ENCODE peak calls at places on chromosome 20, in nine cellular contexts. E is stomach, W is IMR-90, O is right lobe of liver, S is heart left ventricle, X is breast epithelium, V is A549, Q is NB4, J is ovary. P is an unnamed sample.

GRCh38 chr20:208937-209566 is 18.0 kb upstream of the DEFB129 start:
- DNase-seq in V (peak), W (peak), O (no peak), X (no peak), E (no peak), Q (peak), J (no peak), S (no peak), P (no peak)

GRCh38 chr20:29497261-29497671 is 1760.2 kb upstream of the DEFB115 start:
- DNase-seq in O (peak), Q (no peak), V (no peak), W (no peak), E (no peak), X (no peak), S (peak), J (no peak), P (no peak)

GRCh38 chr20:35547319-35547718 is 5.4 kb downstream of the ERGIC3 start:
- DNase-seq in E (no peak), S (no peak), Q (no peak), J (no peak), W (no peak), O (no peak), X (no peak), V (no peak), P (no peak)

GRCh38 chr20:57008217-57008616 is 258.2 kb downstream of the BMP7 start:
- DNase-seq in V (peak), O (no peak), X (no peak), W (no peak), E (no peak), S (no peak), J (no peak), Q (no peak), P (no peak)

GRCh38 chr20:56343861-56344381 is 14.9 kb upstream of the FAM210B start:
- DNase-seq in V (peak), E (peak), J (peak), X (no peak), W (peak), Q (peak), O (peak), S (no peak), P (no peak)

GRCh38 chr20:53621482-53622246 is 28.0 kb upstream of the ZNF217 start:
- DNase-seq in X (no peak), Q (peak), O (peak), S (no peak), J (peak), E (peak), W (peak), V (peak), P (peak)

GRCh38 chr20:36821964-36822437 is 48.4 kb upstream of the DSN1 start:
- DNase-seq in J (no peak), O (no peak), V (no peak), Q (no peak), X (no peak), E (peak), W (no peak), S (no peak), P (no peak)

GRCh38 chr20:36873498-36874189 is 2.3 kb upstream of the TLDC2 start:
- DNase-seq in Q (no peak), X (no peak), W (no peak), V (no peak), J (no peak), O (no peak), E (no peak), S (no peak), P (no peak)

GRCh38 chr20:33676652-33677645 is 2.7 kb upstream of the NECAB3 start:
- DNase-seq in W (no peak), Q (no peak), E (no peak), V (no peak), O (peak), S (no peak), X (no peak), J (peak), P (no peak)

GRCh38 chr20:57503035-57503658 is 21.8 kb downstream of the CTCFL start:
- DNase-seq in S (no peak), Q (peak), J (no peak), O (no peak), W (no peak), E (no peak), V (no peak), X (no peak), P (no peak)

GRCh38 chr20:48823960-48824497 is 3.8 kb downstream of the PREX1 start:
- DNase-seq in W (peak), V (no peak), Q (peak), S (no peak), O (no peak), X (no peak), J (no peak), E (no peak), P (no peak)

GRCh38 chr20:41076776-41077175 is 48.2 kb downstream of the TOP1 start:
- DNase-seq in E (no peak), X (no peak), W (no peak), Q (no peak), J (no peak), V (no peak), S (no peak), O (no peak), P (no peak)

GRCh38 chr20:381581-382290 is 1.2 kb downstream of the TRIB3 start:
- DNase-seq in Q (peak), V (peak), S (peak), O (peak), X (peak), J (peak), W (peak), E (peak), P (peak)

GRCh38 chr20:37071481-37071911 is 24.3 kb downstream of the RBL1 start:
- DNase-seq in Q (no peak), W (peak), X (no peak), J (no peak), E (no peak), O (no peak), S (no peak), V (no peak), P (peak)

GRCh38 chr20:51042064-51042463 is 19.2 kb upstream of the KCNG1 start:
- DNase-seq in V (no peak), Q (no peak), W (peak), X (peak), J (no peak), O (no peak), S (no peak), E (no peak), P (no peak)

GRCh38 chr20:53595018-53595378 is 1.4 kb upstream of the ZNF217 start:
- DNase-seq in O (no peak), E (no peak), Q (no peak), V (no peak), J (no peak), S (no peak), X (no peak), W (no peak), P (no peak)

GRCh38 chr20:40728996-40729395 is 40.0 kb upstream of the MAFB start:
- DNase-seq in O (no peak), S (no peak), V (no peak), X (no peak), E (no peak), J (no peak), W (no peak), Q (no peak), P (no peak)

GRCh38 chr20:4667371-4667773 is 54.3 kb upstream of the PRND start:
- DNase-seq in S (no peak), V (no peak), O (no peak), X (no peak), W (no peak), E (no peak), Q (peak), J (no peak), P (no peak)

GRCh38 chr20:19423097-19423891 is 210.9 kb downstream of the SLC24A3 start:
- DNase-seq in O (no peak), S (no peak), W (no peak), J (no peak), X (no peak), E (no peak), V (no peak), Q (no peak), P (no peak)

GRCh38 chr20:19577692-19578091 is 180.4 kb upstream of the RIN2 start:
- DNase-seq in W (no peak), Q (no peak), O (no peak), S (no peak), E (no peak), V (no peak), X (no peak), J (no peak), P (no peak)

GRCh38 chr20:10508468-10509251 is 73.6 kb downstream of the SLX4IP start:
- DNase-seq in V (peak), E (no peak), O (no peak), X (no peak), W (peak), S (no peak), Q (peak), J (peak), P (no peak)

GRCh38 chr20:51095755-51096509 is 73.0 kb upstream of the KCNG1 start:
- DNase-seq in Q (peak), W (no peak), S (no peak), V (peak), E (no peak), X (no peak), O (no peak), J (no peak), P (no peak)

GRCh38 chr20:44011251-44011940 is 96.7 kb downstream of the TOX2 start:
- DNase-seq in X (no peak), S (no peak), O (no peak), W (no peak), E (no peak), J (no peak), V (no peak), Q (no peak), P (no peak)

GRCh38 chr20:53331151-53331973 is 262.3 kb downstream of the ZNF217 start:
- DNase-seq in S (no peak), O (no peak), Q (no peak), X (no peak), E (no peak), W (no peak), J (no peak), V (peak), P (peak)

GRCh38 chr20:54995553-54995952 is 520.2 kb downstream of the DOK5 start:
- DNase-seq in X (no peak), Q (no peak), S (no peak), V (peak), O (no peak), J (no peak), E (no peak), W (no peak), P (no peak)

GRCh38 chr20:58184063-58184462 is 44.4 kb downstream of the ANKRD60 start:
- DNase-seq in E (no peak), Q (no peak), S (no peak), O (no peak), X (no peak), V (no peak), W (no peak), J (no peak), P (no peak)

GRCh38 chr20:36460648-36461599 is 80.4 kb upstream of the MYL9 start:
- DNase-seq in V (peak), S (peak), X (peak), E (peak), W (peak), J (peak), O (peak), Q (peak), P (peak)

GRCh38 chr20:23445596-23446217 is 6.2 kb downstream of the CSTL1 start:
- DNase-seq in E (no peak), W (peak), O (no peak), S (no peak), J (no peak), X (no peak), V (peak), Q (no peak), P (no peak)

GRCh38 chr20:38722708-38723068 is 1.6 kb upstream of the SLC32A1 start:
- DNase-seq in X (no peak), Q (no peak), J (no peak), S (no peak), V (no peak), O (no peak), E (no peak), W (no peak), P (no peak)
- H3K4me3 ChIP-seq in X (no peak), Q (no peak), J (no peak), S (no peak), V (no peak), O (no peak), E (no peak), W (no peak), P (no peak)

GRCh38 chr20:30816182-30816645 is 441.2 kb upstream of the DEFB115 start:
- DNase-seq in S (peak), W (no peak), V (no peak), E (no peak), J (no peak), O (peak), X (no peak), Q (peak), P (no peak)
- TF ChIP-seq POLR2A in S (no peak), W (no peak), V (no peak), E (no peak), J (no peak), O (no peak), X (no peak), Q (no peak), P (no peak)

DNA sequence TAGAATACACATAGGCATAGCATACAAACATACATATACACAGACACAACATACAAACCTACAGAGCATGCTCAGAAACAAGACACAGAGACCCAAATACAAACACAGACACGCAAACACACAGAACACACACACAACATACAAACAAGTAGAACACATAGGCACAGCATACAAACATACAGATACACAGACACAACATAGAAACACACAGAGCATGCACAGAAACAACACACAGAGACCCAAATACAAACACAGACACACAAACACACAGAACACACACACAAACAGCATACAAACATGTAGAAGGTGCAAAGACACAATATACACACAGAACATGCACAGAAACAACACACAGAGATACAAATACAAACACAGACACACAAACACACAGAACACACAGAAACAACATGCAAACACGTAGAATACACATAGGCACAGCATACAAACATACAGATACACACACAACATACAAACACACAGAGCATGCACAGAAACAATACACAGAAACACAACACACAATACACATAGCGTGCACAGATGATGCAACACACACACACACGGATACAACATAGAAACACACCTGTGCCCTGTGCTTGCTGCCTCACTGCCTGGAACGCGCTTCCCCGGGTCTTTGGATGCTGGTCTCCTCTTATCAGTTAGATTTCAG is 469.0 kb upstream of the CDH4 start:
- DNase-seq in S (no peak), J (no peak), X (no peak), O (no peak), E (no peak), V (no peak), Q (no peak), W (no peak), P (no peak)
- H3K4me3 ChIP-seq in S (no peak), J (no peak), X (no peak), O (no peak), E (no peak), V (no peak), Q (no peak), W (no peak), P (no peak)

DNA sequence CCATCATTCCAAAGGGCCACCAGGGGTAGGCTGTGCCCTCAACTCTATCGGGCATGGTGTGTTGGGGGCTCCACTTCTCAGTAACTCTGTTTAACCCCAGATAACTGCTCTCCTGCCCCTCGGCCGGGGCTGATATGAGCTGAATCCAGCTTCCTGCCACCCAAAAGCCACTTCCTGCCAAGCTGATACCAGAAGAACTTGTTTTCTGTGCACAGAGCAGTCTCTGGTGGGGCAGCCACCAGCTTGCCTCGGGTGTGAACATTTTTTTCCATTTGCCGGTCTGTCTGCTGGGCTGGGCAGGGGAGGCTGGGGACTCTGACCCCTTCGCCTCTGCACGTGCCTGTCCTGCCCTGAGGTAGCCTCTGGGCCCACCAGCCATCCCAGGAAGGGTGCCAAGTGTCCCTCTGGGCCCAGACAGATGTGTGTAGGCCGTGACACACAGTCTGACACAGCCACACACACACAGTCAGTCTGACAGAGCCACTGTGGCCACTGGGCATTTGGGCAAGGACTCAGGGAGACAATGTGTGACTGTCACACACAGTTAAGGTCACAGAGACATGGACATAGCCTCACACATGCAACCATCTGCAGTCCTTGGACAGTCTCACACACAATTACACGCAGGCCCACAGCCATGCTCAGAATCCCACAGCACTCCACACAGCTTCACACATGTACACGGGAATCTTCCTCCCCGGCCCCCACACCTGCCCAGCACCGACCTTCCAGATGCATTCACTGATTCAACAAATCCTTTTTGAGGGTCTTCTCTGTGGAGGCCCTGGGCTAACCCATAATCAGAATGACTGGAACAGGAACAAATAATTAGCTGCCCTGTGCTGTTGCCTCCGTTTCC is 45.1 kb downstream of the NOL4L start:
- DNase-seq in Q (peak), W (no peak), E (peak), V (no peak), S (no peak), X (no peak), J (no peak), O (no peak), P (no peak)
- TF ChIP-seq POLR2A in Q (peak), W (no peak), E (no peak), V (no peak), S (no peak), X (no peak), J (no peak), O (no peak), P (no peak)

GRCh38 chr20:49984426-49985153 is 1.8 kb downstream of the SNAI1 start:
- DNase-seq in X (no peak), V (no peak), E (no peak), O (no peak), W (no peak), S (no peak), Q (no peak), J (no peak), P (no peak)

GRCh38 chr20:49987015-49987867 is 4.5 kb downstream of the SNAI1 start:
- DNase-seq in Q (no peak), J (no peak), O (no peak), S (no peak), X (no peak), E (no peak), V (no peak), W (peak), P (no peak)

GRCh38 chr20:49985157-49985556 is 2.4 kb downstream of the SNAI1 start:
- DNase-seq in J (no peak), W (no peak), S (no peak), V (no peak), O (no peak), Q (no peak), X (no peak), E (no peak), P (no peak)

GRCh38 chr20:49986049-49986448 is 3.3 kb downstream of the SNAI1 start:
- DNase-seq in E (no peak), S (no peak), W (no peak), Q (no peak), X (no peak), J (no peak), O (no peak), V (no peak), P (no peak)

GRCh38 chr20:49985617-49986016 is 2.8 kb downstream of the SNAI1 start:
- DNase-seq in O (no peak), Q (no peak), W (no peak), J (no peak), V (no peak), E (no peak), S (no peak), X (no peak), P (no peak)
- H3K4me3 ChIP-seq in O (peak), Q (no peak), W (peak), J (no peak), V (peak), E (peak), S (peak), X (peak), P (no peak)

GRCh38 chr20:62945771-62946339 is 6.7 kb upstream of the SLC17A9 start:
- DNase-seq in S (no peak), V (no peak), E (no peak), Q (no peak), O (no peak), X (no peak), J (no peak), W (no peak), P (no peak)
- TF ChIP-seq POLR2A in S (no peak), V (no peak), E (no peak), Q (no peak), O (no peak), X (no peak), J (no peak), W (no peak), P (no peak)

GRCh38 chr20:24498641-24499040 is 29.2 kb downstream of the SYNDIG1 start:
- DNase-seq in S (no peak), V (no peak), W (no peak), E (no peak), J (no peak), Q (no peak), X (no peak), O (no peak), P (no peak)
- H3K4me3 ChIP-seq in S (no peak), V (no peak), W (no peak), E (no peak), J (no peak), Q (no peak), X (no peak), O (no peak), P (no peak)